ENCODE peak calls at places on chromosomes 3 and 15, in six cellular contexts. Y, G, I, N, S and A are unnamed samples.

GRCh38 chr3:46668591-46668990 is 24.9 kb downstream of the ALS2CL start:
- DNase-seq in Y (no peak), G (no peak), I (no peak), N (no peak), S (no peak), A (no peak)

GRCh38 chr3:100089802-100090668 is 24.3 kb downstream of the FILIP1L start:
- DNase-seq in Y (peak), G (no peak), I (peak), N (peak), S (no peak), A (peak)

GRCh38 chr3:96863129-96863740 is 48.8 kb downstream of the EPHA6 start:
- DNase-seq in Y (no peak), G (no peak), I (peak), N (peak), S (peak), A (peak)

GRCh38 chr15:46713045-46713444 is 1004.3 kb upstream of the SEMA6D start:
- DNase-seq in Y (no peak), G (no peak), I (no peak), N (no peak), S (no peak), A (no peak)

GRCh38 chr15:67216859-67217258 is 37.6 kb downstream of the AAGAB start:
- DNase-seq in Y (no peak), G (no peak), I (no peak), N (no peak), S (no peak), A (no peak)

GRCh38 chr3:177960722-177961121 is 575.5 kb upstream of the KCNMB2 start:
- DNase-seq in Y (no peak), G (no peak), I (no peak), N (no peak), S (peak), A (no peak)

GRCh38 chr3:159616234-159616825 is 372.3 kb upstream of the IL12A start:
- DNase-seq in Y (peak), G (no peak), I (no peak), N (no peak), S (peak), A (no peak)

GRCh38 chr3:154955907-154956533 is 124.1 kb upstream of the MME start:
- DNase-seq in Y (no peak), G (no peak), I (peak), N (no peak), S (peak), A (no peak)

GRCh38 chr3:111084911-111085310 is 13.3 kb downstream of the NECTIN3 start:
- DNase-seq in Y (no peak), G (no peak), I (no peak), N (no peak), S (no peak), A (no peak)

GRCh38 chr3:30835667-30836066 is 58.8 kb downstream of the GADL1 start:
- DNase-seq in Y (no peak), G (no peak), I (no peak), N (no peak), S (no peak), A (no peak)

GRCh38 chr3:129313983-129314756 is 35.5 kb downstream of the HMCES start:
- DNase-seq in Y (no peak), G (no peak), I (peak), N (peak), S (no peak), A (peak)

GRCh38 chr3:174253940-174254339 is 605.2 kb upstream of the NAALADL2 start:
- DNase-seq in Y (no peak), G (no peak), I (no peak), N (no peak), S (no peak), A (no peak)

GRCh38 chr3:188197388-188197847 is 43.5 kb downstream of the LPP start:
- DNase-seq in Y (no peak), G (no peak), I (no peak), N (no peak), S (peak), A (peak)

GRCh38 chr3:194249323-194250103 is 101.6 kb downstream of the CPN2 start:
- DNase-seq in Y (no peak), G (no peak), I (no peak), N (no peak), S (no peak), A (no peak)

GRCh38 chr3:49415931-49416601 is 3.8 kb downstream of the TCTA start:
- DNase-seq in Y (no peak), G (peak), I (no peak), N (no peak), S (no peak), A (peak)

GRCh38 chr15:42133892-42134502 is 22.4 kb downstream of the PLA2G4F start:
- DNase-seq in Y (peak), G (no peak), I (peak), N (peak), S (peak), A (peak)

GRCh38 chr3:128294999-128295468 is 141.8 kb downstream of the EEFSEC start:
- DNase-seq in Y (no peak), G (no peak), I (no peak), N (no peak), S (no peak), A (no peak)

GRCh38 chr3:50504681-50505080 is 1.2 kb upstream of the CACNA2D2 start:
- DNase-seq in Y (no peak), G (no peak), I (no peak), N (no peak), S (no peak), A (no peak)

GRCh38 chr3:50503504-50503903 is at the start of gene CACNA2D2:
- DNase-seq in Y (peak), G (no peak), I (peak), N (no peak), S (no peak), A (peak)

GRCh38 chr3:50503947-50504346 is 513 bp upstream of the CACNA2D2 start:
- DNase-seq in Y (no peak), G (no peak), I (no peak), N (no peak), S (no peak), A (no peak)

GRCh38 chr3:50502225-50502583 is 1.2 kb downstream of the CACNA2D2 start:
- DNase-seq in Y (no peak), G (no peak), I (no peak), N (no peak), S (no peak), A (no peak)

DNA sequence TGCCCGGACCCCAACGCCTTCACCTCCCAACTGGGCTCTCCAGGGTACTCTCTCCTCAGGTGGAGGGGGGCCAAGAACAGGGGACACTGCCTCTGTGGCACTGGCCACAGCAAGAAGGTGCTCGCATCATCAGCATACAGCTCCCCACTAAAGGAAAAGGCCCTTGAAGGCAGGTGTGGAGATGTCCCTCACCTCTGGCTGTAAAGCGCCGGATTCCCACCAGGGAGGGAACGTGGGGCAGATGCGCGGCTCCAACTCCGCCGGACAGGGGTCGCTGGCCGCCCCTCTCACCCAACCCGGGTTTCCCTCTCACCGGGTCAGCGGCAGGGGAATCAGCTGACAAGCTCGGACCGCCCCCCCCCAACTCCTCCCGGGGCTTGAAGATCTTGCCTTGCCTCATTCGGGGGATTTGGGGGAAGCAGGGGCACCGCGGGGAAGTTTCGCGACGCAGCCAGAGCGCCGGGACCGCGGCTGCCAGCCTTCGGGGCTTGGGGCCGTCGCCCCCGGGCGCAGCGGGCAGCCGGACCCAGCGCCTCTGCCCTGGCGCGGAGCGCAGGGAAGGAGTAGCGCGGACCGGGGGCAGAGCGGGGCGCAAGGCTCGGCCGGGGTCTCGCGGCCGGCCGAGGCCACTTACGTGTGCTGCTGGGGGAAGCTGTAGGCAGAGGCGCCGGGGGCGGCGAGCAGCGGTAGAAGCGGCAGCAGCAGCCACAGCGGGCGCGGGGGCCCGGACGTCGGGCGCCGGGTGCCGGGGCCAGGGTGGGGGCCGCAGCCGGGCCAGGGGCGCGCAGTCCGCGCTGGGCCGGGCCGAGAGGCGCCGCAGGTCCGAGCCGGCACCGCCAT is 630 bp downstream of the CACNA2D2 start:
- DNase-seq in Y (no peak), G (no peak), I (no peak), N (no peak), S (no peak), A (no peak)
- TF ChIP-seq CTCF in Y (no peak), G (no peak), I (no peak), N (no peak), S (no peak), A (no peak)

GRCh38 chr3:179037361-179037760 is 34.2 kb downstream of the ZMAT3 start:
- DNase-seq in Y (no peak), G (no peak), I (no peak), N (no peak), S (no peak), A (no peak)
- TF ChIP-seq MAX in Y (no peak), G (no peak), I (no peak), N (no peak), S (no peak), A (no peak)

GRCh38 chr3:64763980-64764379 is 76.2 kb upstream of the ADAMTS9 start:
- DNase-seq in Y (no peak), G (no peak), I (no peak), N (no peak), S (no peak), A (no peak)
- TF ChIP-seq MYC in Y (no peak), G (no peak), I (no peak), N (no peak), S (no peak), A (no peak)

GRCh38 chr15:60903221-60903620 is 325.9 kb downstream of the RORA start:
- DNase-seq in Y (no peak), G (no peak), I (no peak), N (no peak), S (no peak), A (no peak)
- TF ChIP-seq CTCF in Y (no peak), G (no peak), I (no peak), N (no peak), S (no peak), A (no peak)

DNA sequence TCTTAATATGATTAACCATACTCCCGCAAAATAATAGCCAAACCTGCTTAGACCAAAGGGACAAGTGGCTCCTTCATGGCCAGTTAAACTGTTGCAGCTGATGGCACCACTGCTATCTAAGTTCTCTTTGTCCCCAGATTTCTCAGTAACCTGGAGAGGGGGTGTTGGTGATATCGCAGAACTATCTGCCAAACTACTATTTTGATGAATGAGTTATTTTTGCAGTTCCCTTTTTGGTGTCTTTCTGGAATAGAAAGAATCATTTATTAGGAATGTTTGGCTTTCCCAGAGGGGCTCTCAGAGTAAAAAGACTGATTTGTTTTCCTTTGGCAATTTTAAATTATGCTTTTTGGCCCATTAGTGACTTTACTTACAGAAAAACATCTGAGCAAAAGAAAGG is 33.0 kb downstream of the CLEC3B start:
- DNase-seq in Y (no peak), G (no peak), I (no peak), N (no peak), S (no peak), A (no peak)
- TF ChIP-seq MAX in Y (no peak), G (no peak), I (no peak), N (no peak), S (no peak), A (no peak)

DNA sequence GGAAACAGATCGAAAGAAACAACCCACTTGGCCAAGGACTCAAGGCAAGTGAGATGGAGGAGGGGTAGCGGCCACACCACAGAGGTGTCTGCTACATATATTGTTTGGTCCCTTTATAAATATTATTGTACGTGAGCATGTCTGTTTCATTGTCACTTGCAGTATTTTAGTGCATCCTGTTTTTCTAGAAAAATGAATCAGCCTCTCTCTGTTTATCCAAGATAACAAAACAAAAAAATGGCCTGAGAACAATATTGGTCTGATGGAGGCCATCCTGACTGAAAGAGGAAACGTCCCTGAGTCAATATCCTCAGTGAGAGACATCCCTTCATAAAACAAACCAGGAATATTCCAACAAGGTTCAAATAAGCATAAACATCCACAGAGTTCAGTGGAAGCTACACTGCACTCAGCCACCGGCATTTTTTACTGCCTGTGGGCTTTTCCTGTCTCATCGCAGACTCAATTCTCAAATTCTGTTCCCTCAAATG is 42.0 kb downstream of the WWTR1 start:
- DNase-seq in Y (no peak), G (no peak), I (peak), N (peak), S (peak), A (no peak)
- TF ChIP-seq MYC in Y (no peak), G (no peak), I (no peak), N (no peak), S (peak), A (no peak)

GRCh38 chr3:39067286-39067685 is 15.5 kb downstream of the WDR48 start:
- DNase-seq in Y (no peak), G (no peak), I (no peak), N (no peak), S (no peak), A (no peak)

GRCh38 chr3:39062180-39062579 is 10.4 kb downstream of the WDR48 start:
- DNase-seq in Y (no peak), G (no peak), I (no peak), N (no peak), S (no peak), A (no peak)

GRCh38 chr3:39064646-39065045 is 12.8 kb downstream of the WDR48 start:
- DNase-seq in Y (no peak), G (no peak), I (no peak), N (no peak), S (no peak), A (no peak)

GRCh38 chr3:39063143-39063542 is 11.3 kb downstream of the WDR48 start:
- DNase-seq in Y (no peak), G (no peak), I (no peak), N (no peak), S (no peak), A (no peak)

GRCh38 chr3:39065197-39065596 is 13.4 kb downstream of the WDR48 start:
- DNase-seq in Y (peak), G (no peak), I (peak), N (peak), S (peak), A (peak)
- TF ChIP-seq CTCF in Y (no peak), G (peak), I (peak), N (peak), S (peak), A (peak)

DNA sequence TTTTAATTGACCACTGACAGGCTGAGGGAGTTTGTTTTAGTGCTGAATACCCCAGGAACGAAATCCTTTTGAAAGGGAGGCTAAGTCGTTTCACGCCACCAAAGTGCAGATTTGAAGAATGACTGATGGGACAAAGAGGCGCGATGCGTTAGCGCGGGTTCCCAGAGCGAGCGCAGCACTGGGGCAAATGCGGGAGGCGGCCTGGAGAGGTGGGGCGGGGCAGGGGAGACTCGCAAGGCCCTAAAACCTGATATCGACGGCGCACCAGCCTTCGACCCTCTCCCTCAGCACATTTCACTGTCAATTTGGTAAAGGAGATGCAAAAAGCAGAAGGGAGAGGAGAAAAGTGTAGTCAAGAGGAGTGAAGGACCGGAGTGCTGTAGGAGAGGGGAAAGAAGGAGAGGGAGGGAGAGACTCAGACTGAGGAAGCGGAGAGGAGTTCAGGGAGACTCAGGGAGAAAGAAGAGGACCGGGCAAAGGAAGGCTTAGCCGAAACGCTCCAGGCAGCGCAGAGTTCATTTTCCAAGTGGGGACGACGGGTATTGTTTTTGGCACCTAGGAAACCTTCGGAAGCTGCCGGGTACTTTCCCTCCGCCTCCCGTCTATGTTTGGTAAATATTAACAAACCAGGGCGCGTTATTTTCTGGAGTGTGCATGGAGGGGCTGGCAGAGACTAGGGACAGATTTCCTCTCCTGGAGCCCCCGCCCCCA is 3.8 kb upstream of the FOXB1 start:
- DNase-seq in Y (no peak), G (no peak), I (no peak), N (no peak), S (no peak), A (no peak)
- TF ChIP-seq MAX in Y (no peak), G (no peak), I (no peak), N (no peak), S (no peak), A (no peak)

GRCh38 chr3:13715167-13715954 is 164.5 kb downstream of the WNT7A start:
- DNase-seq in Y (no peak), G (no peak), I (no peak), N (no peak), S (no peak), A (peak)
- TF ChIP-seq MYC in Y (no peak), G (no peak), I (no peak), N (no peak), S (no peak), A (no peak)